ENCODE peak calls at places on chromosomes 1 and 21, in seven cellular contexts. D is bronchial epithelial cell, C is AG09309, Z is heart left ventricle, J is fibroblast of the aortic adventitia, T is A549, H is lower lobe of right lung. F is an unnamed sample.

GRCh38 chr21:33655591-33656221 is 13.4 kb downstream of the ITSN1 start:
- DNase-seq in C (no peak), T (peak), H (no peak), D (peak), J (peak), Z (no peak), F (peak)

GRCh38 chr1:203557958-203558760 is 64.2 kb downstream of the OPTC start:
- DNase-seq in C (peak), D (peak), T (peak), J (peak), H (no peak), Z (no peak), F (peak)

GRCh38 chr21:43899307-43900077 is 34.5 kb downstream of the AGPAT3 start:
- DNase-seq in C (no peak), H (no peak), D (no peak), J (no peak), T (no peak), Z (peak), F (no peak)

GRCh38 chr1:92907949-92908684 is 53.1 kb downstream of the DIPK1A start:
- DNase-seq in H (no peak), C (no peak), T (no peak), Z (no peak), D (peak), J (no peak), F (peak)

GRCh38 chr1:39538531-39539251 is 37.9 kb downstream of the PABPC4 start:
- DNase-seq in Z (no peak), H (no peak), T (no peak), J (no peak), D (no peak), C (no peak), F (no peak)

GRCh38 chr1:58755468-58755872 is 28.4 kb downstream of the JUN start:
- DNase-seq in D (peak), H (peak), T (peak), C (peak), Z (peak), J (peak), F (peak)

GRCh38 chr1:14974361-14974760 is 179.2 kb upstream of the TMEM51 start:
- DNase-seq in T (no peak), Z (no peak), C (no peak), D (no peak), J (no peak), H (no peak), F (no peak)

GRCh38 chr1:9716404-9717192 is 65.1 kb downstream of the PIK3CD start:
- DNase-seq in Z (no peak), T (no peak), D (no peak), J (no peak), H (no peak), C (no peak), F (no peak)

GRCh38 chr1:78839704-78840277 is 166.7 kb downstream of the ADGRL4 start:
- DNase-seq in Z (no peak), H (no peak), T (no peak), C (no peak), D (peak), J (peak), F (peak)

GRCh38 chr1:151130837-151131586 is 15.4 kb downstream of the SEMA6C start:
- DNase-seq in H (peak), J (peak), Z (peak), C (peak), T (no peak), D (peak), F (peak)

GRCh38 chr1:151132676-151133338 is 13.6 kb downstream of the SEMA6C start:
- DNase-seq in H (no peak), T (no peak), Z (no peak), J (no peak), D (no peak), C (no peak), F (no peak)

GRCh38 chr1:151133339-151133761 is 13.1 kb downstream of the SEMA6C start:
- DNase-seq in D (no peak), T (no peak), Z (no peak), C (no peak), J (no peak), H (no peak), F (no peak)

GRCh38 chr1:151134396-151134795 is 12.0 kb downstream of the SEMA6C start:
- DNase-seq in C (no peak), Z (no peak), J (no peak), T (no peak), H (no peak), D (no peak), F (no peak)

GRCh38 chr1:151131832-151132675 is 14.4 kb downstream of the SEMA6C start:
- DNase-seq in D (no peak), C (no peak), T (no peak), J (no peak), H (no peak), Z (no peak), F (peak)
- H3K4me3 ChIP-seq in D (peak), C (peak), T (no peak), J (no peak), H (peak), Z (peak), F (peak)

DNA sequence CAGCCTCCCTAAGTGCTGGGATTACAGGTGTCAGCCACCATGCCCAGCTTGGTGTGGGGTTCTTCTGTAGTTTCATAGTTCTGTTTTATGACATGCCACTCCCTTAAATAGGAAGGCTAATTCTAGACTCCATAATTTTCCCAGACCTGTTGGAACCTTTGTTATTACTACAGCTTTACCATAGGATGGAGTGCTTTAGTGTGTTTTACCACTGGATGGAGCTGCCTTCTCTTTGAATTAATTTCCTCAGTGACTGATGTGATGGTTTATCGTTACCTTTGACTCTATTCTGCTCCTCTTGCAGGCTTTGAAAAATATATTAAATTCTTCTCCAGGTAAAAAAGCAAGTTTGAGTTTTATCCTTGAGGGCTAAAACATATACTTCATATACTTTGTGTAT is 84.6 kb upstream of the NEK7 start:
- DNase-seq in T (no peak), C (no peak), H (no peak), J (peak), D (peak), Z (no peak), F (peak)
- TF ChIP-seq CTCF in T (no peak), C (peak), H (no peak), J (peak), D (peak), Z (peak), F (peak)

GRCh38 chr1:243315933-243316332 is 60.1 kb downstream of the SDCCAG8 start:
- DNase-seq in T (no peak), H (no peak), Z (no peak), J (peak), C (no peak), D (no peak), F (no peak)
- H3K4me3 ChIP-seq in T (no peak), H (no peak), Z (no peak), J (no peak), C (no peak), D (no peak), F (no peak)

GRCh38 chr1:215517441-215517891 is 49.6 kb upstream of the KCTD3 start:
- DNase-seq in C (peak), J (peak), T (no peak), Z (no peak), D (peak), H (no peak), F (peak)
- TF ChIP-seq CTCF in C (peak), J (peak), T (no peak), Z (no peak), D (no peak), H (no peak), F (peak)

DNA sequence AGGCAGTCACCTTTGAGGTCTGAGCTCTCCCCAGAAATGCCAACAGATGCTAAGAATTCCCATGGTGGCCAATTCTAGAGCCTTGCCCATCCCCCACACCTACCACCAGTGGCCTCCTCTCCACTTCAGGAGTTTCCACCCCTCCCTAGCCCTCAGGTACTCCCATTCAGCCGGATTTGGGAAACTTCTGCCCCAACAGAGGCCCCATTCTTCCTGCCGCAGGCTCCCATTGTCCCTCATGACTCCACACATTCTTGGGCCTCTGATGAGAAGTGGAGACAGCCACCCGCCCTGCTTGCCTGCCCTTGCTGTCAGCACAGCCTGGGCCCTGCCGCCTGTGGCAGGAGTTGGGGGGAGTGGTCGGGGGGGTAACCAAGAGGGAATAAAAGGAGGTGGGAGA is 4.6 kb downstream of the BLACAT1 start:
- DNase-seq in H (no peak), Z (no peak), D (no peak), C (no peak), J (no peak), T (no peak), F (peak)
- H3K4me3 ChIP-seq in H (no peak), Z (no peak), D (no peak), C (no peak), J (no peak), T (no peak), F (no peak)

DNA sequence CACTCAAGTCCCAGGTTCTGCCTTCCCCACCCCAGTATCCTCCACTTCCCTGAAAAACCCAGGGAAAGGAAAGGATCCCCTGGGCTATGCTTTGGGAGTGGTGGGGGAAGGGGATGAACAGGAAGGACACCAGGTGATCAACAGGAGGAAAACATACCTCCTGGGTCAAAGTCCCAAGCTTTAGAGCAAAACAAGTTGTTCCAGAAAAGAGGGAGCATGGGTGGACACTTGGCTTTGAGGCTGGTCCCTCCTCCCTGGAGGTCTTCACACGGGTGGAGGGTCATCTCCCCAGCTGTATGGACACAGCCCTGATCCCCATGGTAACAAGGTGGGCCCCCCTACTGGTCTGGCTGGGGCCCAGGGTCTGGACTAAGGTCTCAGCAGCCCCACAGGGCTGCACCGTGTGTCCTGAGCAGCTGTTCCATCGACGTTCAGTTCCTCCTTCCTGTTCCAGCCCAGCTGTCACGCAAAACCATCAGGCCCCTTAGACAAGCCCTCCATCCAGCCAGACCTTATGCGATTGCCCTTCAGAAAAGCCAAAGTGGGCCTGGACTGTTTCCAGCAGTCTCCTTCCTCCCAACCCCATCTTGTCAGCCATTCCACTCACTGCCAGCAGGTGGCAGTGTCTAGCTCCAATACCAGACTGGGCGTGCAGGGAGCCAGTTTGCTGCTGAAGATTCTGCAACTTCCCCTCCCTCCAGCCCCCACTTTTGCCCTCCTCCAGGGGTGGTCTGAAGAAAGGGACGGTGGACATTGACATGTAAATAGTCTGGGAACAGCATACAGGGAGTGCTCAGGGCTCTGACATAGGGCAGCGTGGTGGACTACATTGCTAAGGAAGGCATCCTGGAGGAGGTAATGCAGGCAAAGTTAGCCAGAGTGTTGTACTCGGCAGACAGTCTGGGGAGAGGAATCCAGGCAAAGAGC is 2.9 kb upstream of the PDZK1IP1 start:
- DNase-seq in C (no peak), Z (peak), T (peak), H (peak), D (peak), J (peak), F (peak)
- TF ChIP-seq CTCF in C (peak), Z (peak), T (peak), H (peak), D (peak), J (peak), F (peak)

GRCh38 chr1:183597656-183598055 is 7.4 kb upstream of the NCF2 start:
- DNase-seq in Z (no peak), H (no peak), T (no peak), J (no peak), C (no peak), D (no peak), F (no peak)

GRCh38 chr1:183602510-183602909 is 12.3 kb upstream of the NCF2 start:
- DNase-seq in J (no peak), D (no peak), Z (no peak), C (no peak), T (no peak), H (no peak), F (no peak)

GRCh38 chr1:183598386-183598785 is 8.1 kb upstream of the NCF2 start:
- DNase-seq in H (no peak), J (peak), C (no peak), Z (no peak), T (no peak), D (no peak), F (no peak)

GRCh38 chr1:183596500-183596899 is 6.2 kb upstream of the NCF2 start:
- DNase-seq in T (no peak), H (no peak), J (no peak), C (no peak), Z (no peak), D (no peak), F (no peak)

GRCh38 chr1:183600136-183600535 is 9.9 kb upstream of the NCF2 start:
- DNase-seq in Z (no peak), H (no peak), T (no peak), J (peak), C (peak), D (peak), F (peak)
- H3K4me3 ChIP-seq in Z (no peak), H (no peak), T (no peak), J (no peak), C (no peak), D (no peak), F (no peak)

GRCh38 chr1:206801467-206801866 is 29.2 kb upstream of the IL10 start:
- DNase-seq in D (no peak), C (no peak), H (no peak), T (no peak), J (no peak), Z (no peak), F (no peak)
- TF ChIP-seq CTCF in D (no peak), C (no peak), H (no peak), T (no peak), J (no peak), Z (peak), F (no peak)